ENCODE peak calls at places on chromosomes 13 and 19, in four cellular contexts. R is K562, D is HepG2, F is H1. A is an unnamed sample.

GRCh38 chr13:64579331-64579730 is 2650.8 kb downstream of the PCDH9 start:
- DNase-seq in F (no peak), D (no peak), R (no peak), A (no peak)

GRCh38 chr13:34546841-34547240 is 395.2 kb upstream of the NBEA start:
- DNase-seq in R (no peak), D (no peak), F (no peak), A (no peak)

GRCh38 chr13:33524086-33524485 is 238.5 kb upstream of the STARD13 start:
- DNase-seq in R (no peak), F (no peak), D (no peak), A (no peak)

GRCh38 chr13:84500016-84500415 is 617.7 kb upstream of the SLITRK1 start:
- DNase-seq in R (no peak), F (no peak), D (no peak), A (no peak)

GRCh38 chr19:8489591-8490394 is 12.6 kb downstream of the PRAM1 start:
- DNase-seq in R (no peak), F (no peak), D (no peak), A (no peak)

GRCh38 chr13:74087304-74087703 is 46.9 kb downstream of the KLF12 start:
- DNase-seq in F (no peak), R (no peak), D (no peak), A (no peak)

GRCh38 chr13:31088826-31089420 is 72.8 kb downstream of the HSPH1 start:
- DNase-seq in F (no peak), R (no peak), D (no peak), A (no peak)

GRCh38 chr13:30504081-30504480 is 38.3 kb upstream of the HMGB1 start:
- DNase-seq in F (no peak), R (peak; percentile 33), D (no peak), A (no peak)

GRCh38 chr13:23921451-23921888 is 24.2 kb upstream of the C1QTNF9B start:
- DNase-seq in D (peak; percentile 18), R (peak; percentile 13), F (peak; percentile 54), A (peak; percentile 23)

GRCh38 chr13:73593199-73593765 is 534.5 kb downstream of the KLF5 start:
- DNase-seq in F (no peak), R (no peak), D (peak; percentile 5), A (no peak)

GRCh38 chr13:39433705-39434104 is 169.3 kb downstream of the LHFPL6 start:
- DNase-seq in F (no peak), D (no peak), R (no peak), A (no peak)

GRCh38 chr13:51193387-51193786 is 28.8 kb upstream of the FAM124A start:
- DNase-seq in D (no peak), F (no peak), R (no peak), A (no peak)

GRCh38 chr13:29594710-29595379 is 643 bp downstream of the SLC7A1 start:
- DNase-seq in D (no peak), R (peak; percentile 68), F (no peak), A (no peak)

GRCh38 chr13:111143875-111144540 is 28.9 kb downstream of the ARHGEF7 start:
- DNase-seq in F (no peak), D (no peak), R (no peak), A (no peak)

GRCh38 chr19:32652893-32653625 is 21.9 kb downstream of the ANKRD27 start:
- DNase-seq in F (no peak), R (no peak), D (no peak), A (no peak)

GRCh38 chr13:31477961-31478360 is 261.4 kb upstream of the RXFP2 start:
- DNase-seq in F (no peak), R (no peak), D (no peak), A (no peak)

GRCh38 chr13:50236898-50237318 is 221.7 kb downstream of the KCNRG start:
- DNase-seq in R (no peak), F (no peak), D (no peak), A (no peak)

GRCh38 chr19:4676955-4677731 is 7.0 kb upstream of the MYDGF start:
- DNase-seq in D (peak; percentile 69), F (peak; percentile 75), R (peak; percentile 70), A (peak; percentile 83)

GRCh38 chr19:17079710-17080440 is 4.3 kb downstream of the MYO9B start:
- DNase-seq in F (no peak), R (no peak), D (peak; percentile 85), A (peak; percentile 61)

GRCh38 chr19:15368051-15368632 is 11.4 kb downstream of the AKAP8 start:
- DNase-seq in F (no peak), D (no peak), R (no peak), A (no peak)

GRCh38 chr19:54502518-54503048 is at the start of gene LAIR2:
- DNase-seq in D (no peak), R (no peak), F (no peak), A (no peak)

GRCh38 chr13:42279080-42279479 is 7.1 kb downstream of the AKAP11 start:
- DNase-seq in D (no peak), R (no peak), F (no peak), A (no peak)

GRCh38 chr19:1295169-1296012 is 9.7 kb downstream of the EFNA2 start:
- DNase-seq in F (no peak), R (peak; percentile 99), D (no peak), A (no peak)

GRCh38 chr13:44951184-44951583 is 38.1 kb downstream of the NUFIP1 start:
- DNase-seq in D (no peak), R (no peak), F (no peak), A (no peak)

GRCh38 chr19:34274827-34275625 is 20.7 kb downstream of the GARRE1 start:
- DNase-seq in R (no peak), D (peak; percentile 85), F (no peak), A (no peak)

GRCh38 chr19:55459950-55460657 is 1.3 kb downstream of the ISOC2 start:
- DNase-seq in R (no peak), D (peak; percentile 62), F (no peak), A (no peak)

GRCh38 chr13:75749407-75749806 is 113.3 kb downstream of the LMO7 start:
- DNase-seq in R (no peak), D (no peak), F (no peak), A (no peak)

GRCh38 chr19:45045671-45046353 is 7.0 kb downstream of the CLASRP start:
- DNase-seq in R (no peak), F (no peak), D (peak; percentile 95), A (no peak)

GRCh38 chr19:27796540-27796939 is 1416.4 kb downstream of the UQCRFS1 start:
- DNase-seq in D (no peak), R (no peak), F (no peak), A (no peak)

GRCh38 chr13:70339738-70340137 is 231.5 kb upstream of the KLHL1 start:
- DNase-seq in D (peak; percentile 21), R (no peak), F (peak; percentile 19), A (peak; percentile 6)

GRCh38 chr13:23558675-23559536 is 11.3 kb upstream of the TNFRSF19 start:
- DNase-seq in R (no peak), D (peak; percentile 97), F (no peak), A (peak; percentile 10)

GRCh38 chr19:15154002-15154612 is 46.7 kb downstream of the NOTCH3 start:
- DNase-seq in D (peak; percentile 49), R (peak; percentile 71), F (no peak), A (peak; percentile 37)

GRCh38 chr13:48950507-48950886 is 25.2 kb upstream of the FNDC3A start:
- DNase-seq in F (no peak), D (peak; percentile 23), R (no peak), A (peak; percentile 15)

GRCh38 chr13:74919914-74920313 is 562.1 kb downstream of the TBC1D4 start:
- DNase-seq in D (no peak), F (no peak), R (no peak), A (no peak)

DNA sequence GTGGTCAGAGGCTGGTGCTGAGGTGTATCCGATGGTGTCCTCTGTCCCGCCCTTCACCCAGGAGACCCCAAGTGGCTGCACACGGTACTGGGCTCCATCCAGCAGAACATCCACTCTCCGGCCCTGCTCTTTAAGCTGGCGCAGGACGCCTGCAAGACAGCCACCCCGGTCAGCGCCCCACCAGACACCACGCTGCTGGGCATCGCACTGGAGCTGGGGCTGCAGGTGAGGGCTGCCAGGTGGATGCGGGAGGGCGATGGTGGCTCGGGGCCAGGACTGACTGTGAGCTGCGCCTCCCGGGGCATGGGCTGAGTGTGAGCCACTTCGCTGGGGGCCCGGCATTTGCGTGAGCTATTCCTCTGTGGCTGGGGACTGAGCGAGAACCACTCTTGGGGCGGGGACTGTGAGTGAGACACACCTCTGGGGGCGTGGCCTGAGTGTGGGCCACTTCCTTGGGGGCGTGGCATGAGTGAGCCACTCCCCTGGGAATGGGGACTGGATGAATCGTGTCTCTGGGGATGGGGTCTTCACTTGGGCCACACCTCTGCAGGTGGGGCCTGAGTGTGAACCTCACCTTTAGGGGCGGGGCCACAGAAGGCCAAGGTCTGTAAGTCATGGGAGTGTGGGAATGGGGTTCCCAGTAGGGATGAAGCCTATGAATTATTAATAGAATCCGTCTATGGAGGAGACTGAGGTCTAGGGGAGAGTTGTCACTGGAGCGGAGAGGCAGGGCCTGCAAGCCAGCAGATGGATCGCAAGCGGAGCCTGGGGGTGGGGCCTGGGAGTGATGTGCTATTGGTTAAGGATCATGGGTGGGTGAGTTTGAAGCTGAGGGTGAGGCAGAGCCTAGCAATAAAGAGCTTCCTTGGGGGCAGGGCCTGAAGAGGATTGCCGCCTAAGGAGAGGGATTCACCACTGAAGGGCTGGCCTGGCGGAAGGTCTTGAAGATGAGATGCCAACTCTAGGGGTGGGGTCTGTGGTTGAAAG is 30.5 kb downstream of the ZSWIM4 start:
- DNase-seq in D (no peak), F (no peak), R (peak; percentile 88), A (no peak)
- TF ChIP-seq FOSL1 in D (no peak), F (no peak), R (no peak), A (no peak)

GRCh38 chr19:48477067-48477685 is 8.0 kb downstream of the CYTH2 start:
- DNase-seq in D (no peak), R (no peak), F (no peak), A (no peak)

GRCh38 chr19:48473161-48473966 is 4.2 kb downstream of the CYTH2 start:
- DNase-seq in R (no peak), F (no peak), D (no peak), A (no peak)

GRCh38 chr19:48476176-48476575 is 7.0 kb downstream of the CYTH2 start:
- DNase-seq in R (no peak), D (no peak), F (no peak), A (no peak)

GRCh38 chr19:48474084-48474592 is 5.0 kb downstream of the CYTH2 start:
- DNase-seq in D (no peak), F (no peak), R (no peak), A (no peak)

DNA sequence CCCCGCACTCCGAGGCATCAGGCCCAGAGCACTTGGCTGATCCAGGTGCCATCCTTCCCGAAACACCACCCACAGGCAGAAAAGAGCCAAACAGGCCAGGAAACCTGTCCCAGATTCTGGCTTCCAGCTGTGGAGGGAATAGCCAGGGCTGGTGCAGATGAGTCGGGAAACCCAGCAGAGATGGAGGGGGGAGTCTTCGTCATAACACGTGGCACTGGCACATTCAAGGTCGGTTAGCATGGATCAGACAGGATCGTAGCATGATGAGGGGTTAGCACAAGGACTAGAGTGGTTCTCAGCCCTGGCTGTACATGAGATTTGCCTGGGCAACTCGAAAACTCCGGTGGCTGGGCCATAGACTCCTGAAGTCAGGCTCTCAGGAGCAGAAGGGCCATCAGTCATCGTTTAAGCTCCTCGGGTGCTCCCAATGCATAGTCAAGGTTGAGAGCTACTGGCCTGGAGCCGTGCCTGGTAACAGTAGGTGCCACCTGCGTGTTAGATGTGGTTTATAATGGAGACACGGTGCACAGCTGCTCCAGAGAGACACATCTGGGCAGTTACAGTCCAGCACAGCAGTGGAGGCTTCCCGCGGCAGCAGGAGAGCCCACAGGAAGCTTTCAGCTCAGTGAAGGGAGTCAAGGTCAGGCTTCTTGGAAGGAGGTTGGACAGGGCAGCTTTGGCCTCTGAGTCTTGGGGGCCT is 6.3 kb downstream of the CYTH2 start:
- DNase-seq in D (no peak), F (no peak), R (no peak), A (no peak)
- TF ChIP-seq FOSL1 in D (no peak), F (no peak), R (no peak), A (no peak)

GRCh38 chr19:3129112-3129511 is 6.7 kb upstream of the GNA15 start:
- DNase-seq in D (peak; percentile 35), R (no peak), F (no peak), A (peak; percentile 48)
- TF ChIP-seq FOSL1 in D (no peak), R (no peak), F (no peak), A (no peak)

GRCh38 chr19:36707134-36707533 is 19.7 kb downstream of the ZNF567 start:
- DNase-seq in D (no peak), R (no peak), F (no peak), A (no peak)
- TF ChIP-seq FOSL1 in D (no peak), R (no peak), F (no peak), A (no peak)

A was measured in HCT116.